ENCODE peak calls at places on chromosome 20, in seven cellular contexts. D is activated CD4-positive, CD25-positive, alpha-beta regulatory T cell; F is HCEC 1CT; O is pancreas; J is GM10248; S is adrenal gland; I is AG10803. T is an unnamed sample.

GRCh38 chr20:41889871-41890224 is 271.7 kb upstream of the CHD6 start:
- DNase-seq in D (no peak), F (no peak), O (no peak), J (no peak), S (no peak), I (no peak), T (no peak)

GRCh38 chr20:49508435-49509199 is 26.1 kb upstream of the KCNB1 start:
- DNase-seq in D (no peak), F (peak), O (no peak), J (peak), S (no peak), I (peak), T (peak)

GRCh38 chr20:58040447-58041290 is 187.8 kb downstream of the ANKRD60 start:
- DNase-seq in D (no peak), F (no peak), O (no peak), J (no peak), S (no peak), I (no peak), T (no peak)

GRCh38 chr20:13336308-13337089 is 115.4 kb downstream of the ISM1 start:
- DNase-seq in D (no peak), F (no peak), O (no peak), J (no peak), S (no peak), I (no peak), T (no peak)

GRCh38 chr20:38631155-38632022 is 29.8 kb downstream of the ARHGAP40 start:
- DNase-seq in D (no peak), F (no peak), O (no peak), J (no peak), S (no peak), I (no peak), T (no peak)

GRCh38 chr20:59177266-59178250 is 13.9 kb downstream of the ZNF831 start:
- DNase-seq in D (no peak), F (no peak), O (no peak), J (no peak), S (no peak), I (no peak), T (no peak)

GRCh38 chr20:40754372-40754943 is 65.4 kb upstream of the MAFB start:
- DNase-seq in D (no peak), F (no peak), O (no peak), J (no peak), S (peak), I (peak), T (no peak)

GRCh38 chr20:48238326-48238725 is 453.0 kb upstream of the SULF2 start:
- DNase-seq in D (no peak), F (no peak), O (no peak), J (no peak), S (peak), I (peak), T (no peak)

GRCh38 chr20:56187791-56188190 is 60.7 kb upstream of the MC3R start:
- DNase-seq in D (no peak), F (no peak), O (no peak), J (no peak), S (no peak), I (peak), T (no peak)

GRCh38 chr20:14360386-14360785 is 23.0 kb upstream of the FLRT3 start:
- DNase-seq in D (no peak), F (no peak), O (no peak), J (no peak), S (no peak), I (peak), T (no peak)

GRCh38 chr20:2840967-2841531 is 504 bp downstream of the VPS16 start:
- DNase-seq in D (no peak), F (peak), O (peak), J (peak), S (peak), I (peak), T (peak)

GRCh38 chr20:14792915-14793314 is 455.5 kb upstream of the FLRT3 start:
- DNase-seq in D (no peak), F (no peak), O (no peak), J (no peak), S (no peak), I (no peak), T (no peak)

GRCh38 chr20:38473353-38473795 is 731 bp downstream of the RALGAPB start:
- DNase-seq in D (no peak), F (peak), O (no peak), J (no peak), S (no peak), I (peak), T (peak)

GRCh38 chr20:24646331-24646730 is 176.9 kb downstream of the SYNDIG1 start:
- DNase-seq in D (no peak), F (no peak), O (no peak), J (no peak), S (no peak), I (no peak), T (no peak)

T was measured in HEK293T.